ENCODE peak calls at places on chromosome 2, in five cellular contexts. One of them, this sample, is unnamed.

GRCh38 chr2:209423562-209424541 is at the start of gene MAP2:
- DNase-seq in K562: peak
- DNase-seq in GM12878: no peak
- DNase-seq in HCT116: peak
- DNase-seq in H1: peak
- DNase-seq in this sample: peak

GRCh38 chr2:148096012-148096411 is 75.1 kb downstream of the MBD5 start:
- DNase-seq in K562: no peak
- DNase-seq in GM12878: no peak
- DNase-seq in HCT116: no peak
- DNase-seq in H1: no peak
- DNase-seq in this sample: no peak

GRCh38 chr2:8049851-8050571 is 631.8 kb upstream of the ID2 start:
- DNase-seq in K562: no peak
- DNase-seq in GM12878: peak
- DNase-seq in HCT116: no peak
- DNase-seq in H1: no peak
- DNase-seq in this sample: no peak

GRCh38 chr2:15674637-15675455 is 83.2 kb downstream of the DDX1 start:
- DNase-seq in K562: no peak
- DNase-seq in GM12878: no peak
- DNase-seq in HCT116: no peak
- DNase-seq in H1: no peak
- DNase-seq in this sample: no peak

GRCh38 chr2:134778372-134778771 is 59.6 kb upstream of the TMEM163 start:
- DNase-seq in K562: peak
- DNase-seq in GM12878: no peak
- DNase-seq in HCT116: no peak
- DNase-seq in H1: no peak
- DNase-seq in this sample: no peak

GRCh38 chr2:102273619-102274211 is 37.6 kb upstream of the IL1RL1 start:
- DNase-seq in K562: no peak
- DNase-seq in GM12878: no peak
- DNase-seq in HCT116: no peak
- DNase-seq in H1: no peak
- DNase-seq in this sample: no peak

GRCh38 chr2:101474752-101475384 is at the start of gene RFX8:
- DNase-seq in K562: no peak
- DNase-seq in GM12878: no peak
- DNase-seq in HCT116: no peak
- DNase-seq in H1: no peak
- DNase-seq in this sample: no peak

GRCh38 chr2:128513416-128514283 is 195.0 kb upstream of the HS6ST1 start:
- DNase-seq in K562: no peak
- DNase-seq in GM12878: peak
- DNase-seq in HCT116: no peak
- DNase-seq in H1: no peak
- DNase-seq in this sample: no peak

GRCh38 chr2:101116841-101117552 is 34.2 kb downstream of the TBC1D8 start:
- DNase-seq in K562: no peak
- DNase-seq in GM12878: no peak
- DNase-seq in HCT116: no peak
- DNase-seq in H1: no peak
- DNase-seq in this sample: no peak

GRCh38 chr2:72780483-72780882 is 45.4 kb downstream of the EXOC6B start:
- DNase-seq in K562: no peak
- DNase-seq in GM12878: no peak
- DNase-seq in HCT116: no peak
- DNase-seq in H1: no peak
- DNase-seq in this sample: no peak

GRCh38 chr2:70939847-70940580 is 4.3 kb downstream of the ATP6V1B1 start:
- DNase-seq in K562: no peak
- DNase-seq in GM12878: no peak
- DNase-seq in HCT116: no peak
- DNase-seq in H1: no peak
- DNase-seq in this sample: no peak

GRCh38 chr2:223026357-223027110 is 25.5 kb upstream of the KCNE4 start:
- DNase-seq in K562: no peak
- DNase-seq in GM12878: no peak
- DNase-seq in HCT116: no peak
- DNase-seq in H1: no peak
- DNase-seq in this sample: no peak

GRCh38 chr2:1979569-1979968 is 235.3 kb upstream of the PXDN start:
- DNase-seq in K562: no peak
- DNase-seq in GM12878: no peak
- DNase-seq in HCT116: no peak
- DNase-seq in H1: no peak
- DNase-seq in this sample: no peak

GRCh38 chr2:236086971-236087465 is 81.2 kb downstream of the GBX2 start:
- DNase-seq in K562: no peak
- DNase-seq in GM12878: no peak
- DNase-seq in HCT116: no peak
- DNase-seq in H1: peak
- DNase-seq in this sample: peak

GRCh38 chr2:19911799-19912509 is 10.2 kb upstream of the TTC32 start:
- DNase-seq in K562: no peak
- DNase-seq in GM12878: no peak
- DNase-seq in HCT116: peak
- DNase-seq in H1: no peak
- DNase-seq in this sample: no peak

GRCh38 chr2:26465266-26465925 is 12.5 kb downstream of the OTOF start:
- DNase-seq in K562: no peak
- DNase-seq in GM12878: no peak
- DNase-seq in HCT116: no peak
- DNase-seq in H1: no peak
- DNase-seq in this sample: no peak

GRCh38 chr2:142980246-142981068 is 103.0 kb downstream of the KYNU start:
- DNase-seq in K562: no peak
- DNase-seq in GM12878: no peak
- DNase-seq in HCT116: peak
- DNase-seq in H1: no peak
- DNase-seq in this sample: no peak

GRCh38 chr2:239935789-239936758 is 89.1 kb downstream of the NDUFA10 start:
- DNase-seq in K562: no peak
- DNase-seq in GM12878: no peak
- DNase-seq in HCT116: no peak
- DNase-seq in H1: no peak
- DNase-seq in this sample: no peak

GRCh38 chr2:866009-866680 is 84.5 kb upstream of the SNTG2 start:
- DNase-seq in K562: peak
- DNase-seq in GM12878: no peak
- DNase-seq in HCT116: no peak
- DNase-seq in H1: no peak
- DNase-seq in this sample: peak

GRCh38 chr2:53130441-53130943 is 637.1 kb upstream of the CHAC2 start:
- DNase-seq in K562: no peak
- DNase-seq in GM12878: no peak
- DNase-seq in HCT116: no peak
- DNase-seq in H1: no peak
- DNase-seq in this sample: no peak

GRCh38 chr2:23404426-23404825 is 19.4 kb downstream of the KLHL29 start:
- DNase-seq in K562: no peak
- DNase-seq in GM12878: peak
- DNase-seq in HCT116: no peak
- DNase-seq in H1: no peak
- DNase-seq in this sample: no peak

GRCh38 chr2:132937629-132938028 is 267.6 kb upstream of the LYPD1 start:
- DNase-seq in K562: no peak
- DNase-seq in GM12878: no peak
- DNase-seq in HCT116: no peak
- DNase-seq in H1: no peak
- DNase-seq in this sample: no peak

GRCh38 chr2:816278-816677 is 134.4 kb upstream of the SNTG2 start:
- DNase-seq in K562: no peak
- DNase-seq in GM12878: no peak
- DNase-seq in HCT116: no peak
- DNase-seq in H1: no peak
- DNase-seq in this sample: no peak

GRCh38 chr2:46813046-46813445 is 102.6 kb downstream of the MCFD2 start:
- DNase-seq in K562: no peak
- DNase-seq in GM12878: no peak
- DNase-seq in HCT116: no peak
- DNase-seq in H1: no peak
- DNase-seq in this sample: no peak

GRCh38 chr2:105919191-105919811 is 174.6 kb downstream of the NCK2 start:
- DNase-seq in K562: no peak
- DNase-seq in GM12878: no peak
- DNase-seq in HCT116: peak
- DNase-seq in H1: no peak
- DNase-seq in this sample: no peak

GRCh38 chr2:147331790-147332419 is 512.9 kb upstream of the ACVR2A start:
- DNase-seq in K562: no peak
- DNase-seq in GM12878: no peak
- DNase-seq in HCT116: peak
- DNase-seq in H1: no peak
- DNase-seq in this sample: peak

GRCh38 chr2:159029936-159030335 is 61.5 kb downstream of the TANC1 start:
- DNase-seq in K562: no peak
- DNase-seq in GM12878: no peak
- DNase-seq in HCT116: no peak
- DNase-seq in H1: no peak
- DNase-seq in this sample: no peak

GRCh38 chr2:25339791-25340339 is 1.9 kb downstream of the DNMT3A start:
- DNase-seq in K562: no peak
- DNase-seq in GM12878: no peak
- DNase-seq in HCT116: no peak
- DNase-seq in H1: no peak
- DNase-seq in this sample: no peak

GRCh38 chr2:208210688-208211451 is 21.0 kb upstream of the C2orf80 start:
- DNase-seq in K562: no peak
- DNase-seq in GM12878: no peak
- DNase-seq in HCT116: no peak
- DNase-seq in H1: no peak
- DNase-seq in this sample: no peak

GRCh38 chr2:237972211-237972610 is 5.4 kb downstream of the UBE2F start:
- DNase-seq in K562: no peak
- DNase-seq in GM12878: no peak
- DNase-seq in HCT116: no peak
- DNase-seq in H1: no peak
- DNase-seq in this sample: no peak

GRCh38 chr2:151193576-151193975 is 68.1 kb downstream of the RBM43 start:
- DNase-seq in K562: no peak
- DNase-seq in GM12878: no peak
- DNase-seq in HCT116: no peak
- DNase-seq in H1: no peak
- DNase-seq in this sample: no peak

GRCh38 chr2:151183072-151183580 is 78.5 kb downstream of the RBM43 start:
- DNase-seq in K562: no peak
- DNase-seq in GM12878: no peak
- DNase-seq in HCT116: no peak
- DNase-seq in H1: no peak
- DNase-seq in this sample: no peak

GRCh38 chr2:151192681-151193080 is 69.0 kb downstream of the RBM43 start:
- DNase-seq in K562: no peak
- DNase-seq in GM12878: no peak
- DNase-seq in HCT116: no peak
- DNase-seq in H1: no peak
- DNase-seq in this sample: no peak

GRCh38 chr2:151186011-151186410 is 75.7 kb downstream of the RBM43 start:
- DNase-seq in K562: no peak
- DNase-seq in GM12878: no peak
- DNase-seq in HCT116: no peak
- DNase-seq in H1: no peak
- DNase-seq in this sample: no peak

DNA sequence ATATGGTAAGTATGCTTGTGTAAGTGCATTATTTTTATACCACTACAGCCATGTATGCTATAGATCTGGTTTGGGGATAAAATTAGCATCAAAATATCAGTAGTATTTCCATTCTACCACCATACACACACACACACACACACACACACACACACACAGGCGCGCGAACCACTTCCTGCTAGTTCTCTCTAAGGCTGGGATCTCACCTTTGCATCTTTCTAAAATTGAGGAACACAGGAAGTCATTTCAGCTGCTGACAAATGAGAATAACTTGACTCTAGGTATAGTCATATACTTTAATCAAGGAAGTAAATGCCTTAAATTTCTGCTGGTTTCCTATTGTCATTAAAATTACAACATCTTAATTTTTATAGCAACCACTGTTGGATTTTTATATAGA is 72.5 kb downstream of the RBM43 start:
- DNase-seq in K562: no peak
- DNase-seq in GM12878: no peak
- DNase-seq in HCT116: no peak
- DNase-seq in H1: no peak
- DNase-seq in this sample: no peak
- TF ChIP-seq ZNF274 in K562: no peak
- TF ChIP-seq ZNF274 in GM12878: no peak
- TF ChIP-seq ZNF274 in HCT116: no peak
- TF ChIP-seq ZNF274 in H1: no peak
- TF ChIP-seq ZNF274 in this sample: no peak

GRCh38 chr2:18301421-18302139 is 258.9 kb downstream of the RDH14 start:
- DNase-seq in K562: no peak
- DNase-seq in GM12878: no peak
- DNase-seq in HCT116: no peak
- DNase-seq in H1: no peak
- DNase-seq in this sample: no peak
- TF ChIP-seq YY1 in K562: no peak
- TF ChIP-seq YY1 in GM12878: no peak
- TF ChIP-seq YY1 in HCT116: no peak
- TF ChIP-seq YY1 in H1: no peak
- TF ChIP-seq YY1 in this sample: no peak

DNA sequence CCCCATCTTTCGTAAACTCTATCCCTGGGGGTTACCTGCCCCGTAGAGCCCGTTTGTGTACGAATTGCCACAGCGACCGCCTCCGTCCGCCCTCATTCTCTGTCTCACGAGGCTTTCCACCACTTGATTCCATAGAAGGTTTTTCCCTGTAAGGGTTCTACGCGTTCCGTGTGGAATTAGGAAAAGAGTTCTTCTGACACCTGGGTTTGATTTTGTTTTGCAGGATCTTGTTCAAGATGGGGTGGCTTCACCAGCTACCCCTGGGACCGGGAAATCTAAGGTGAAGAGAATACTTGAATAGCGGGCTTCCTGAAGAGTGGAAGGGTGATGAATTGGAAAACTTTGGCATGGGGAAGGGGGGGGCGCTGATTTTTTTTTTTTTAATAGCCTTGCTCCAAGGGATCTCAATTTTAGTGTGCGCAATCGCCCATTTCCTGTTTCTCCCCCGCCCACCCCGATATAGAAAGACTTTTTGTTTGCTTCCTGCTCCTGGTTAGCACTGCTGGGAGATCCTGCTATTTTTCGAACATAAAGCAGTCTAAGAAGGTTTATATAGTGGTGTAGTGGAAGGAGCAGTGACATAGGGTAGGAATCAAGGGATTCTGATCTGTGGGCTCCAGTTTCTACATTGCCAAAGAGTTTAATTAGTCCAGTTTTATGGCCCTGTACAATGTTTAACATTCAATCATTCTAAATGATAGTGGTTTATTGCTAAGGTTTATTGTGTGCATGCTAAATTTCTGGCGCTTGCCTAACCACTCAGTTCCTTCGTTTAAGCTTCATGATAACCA is 599 bp downstream of the GCC2 start:
- DNase-seq in K562: peak
- DNase-seq in GM12878: no peak
- DNase-seq in HCT116: peak
- DNase-seq in H1: no peak
- DNase-seq in this sample: no peak
- TF ChIP-seq ZNF274 in K562: no peak
- TF ChIP-seq ZNF274 in GM12878: no peak
- TF ChIP-seq ZNF274 in HCT116: no peak
- TF ChIP-seq ZNF274 in H1: no peak
- TF ChIP-seq ZNF274 in this sample: no peak

GRCh38 chr2:219285894-219286425 is 6.8 kb downstream of the DNAJB2 start:
- DNase-seq in K562: peak
- DNase-seq in GM12878: no peak
- DNase-seq in HCT116: no peak
- DNase-seq in H1: no peak
- DNase-seq in this sample: no peak
- TF ChIP-seq YY1 in K562: peak
- TF ChIP-seq YY1 in GM12878: no peak
- TF ChIP-seq YY1 in HCT116: no peak
- TF ChIP-seq YY1 in H1: no peak
- TF ChIP-seq YY1 in this sample: no peak